ENCODE peak calls at places on chromosomes 7 and 10, in five cellular contexts. R, N, U, B and D are unnamed samples. For H3K4me1, the result is how much of the 10 kb centered on the place peaks cover.

GRCh38 chr10:14056545-14057332 is 274.0 kb downstream of the FRMD4A start:
- DNase-seq in R (peak), N (peak), U (peak), B (no peak), D (peak)

GRCh38 chr7:101953248-101953819 is 135.9 kb downstream of the CUX1 start:
- DNase-seq in R (no peak), N (no peak), U (peak), B (peak), D (no peak)

GRCh38 chr7:127751062-127751722 is 99.2 kb downstream of the SND1 start:
- DNase-seq in R (no peak), N (peak), U (peak), B (no peak), D (peak)

GRCh38 chr10:47184273-47184672 is 115.7 kb upstream of the GDF10 start:
- DNase-seq in R (no peak), N (no peak), U (no peak), B (no peak), D (no peak)

GRCh38 chr10:131012641-131012985 is 298.9 kb downstream of the TCERG1L start:
- DNase-seq in R (no peak), N (no peak), U (no peak), B (no peak), D (no peak)

GRCh38 chr7:47979145-47979831 is at the start of gene HUS1:
- DNase-seq in R (peak), N (peak), U (peak), B (peak), D (peak)

GRCh38 chr7:7742223-7742622 is 23.8 kb upstream of the RPA3 start:
- DNase-seq in R (peak), N (peak), U (no peak), B (no peak), D (no peak)

GRCh38 chr7:136062625-136063336 is 85.6 kb upstream of the MTPN start:
- DNase-seq in R (no peak), N (no peak), U (no peak), B (no peak), D (no peak)

GRCh38 chr10:60089095-60089494 is 182.7 kb upstream of the CCDC6 start:
- DNase-seq in R (no peak), N (no peak), U (peak), B (peak), D (peak)

GRCh38 chr7:30188806-30189205 is 54.0 kb downstream of the MTURN start:
- DNase-seq in R (no peak), N (no peak), U (no peak), B (no peak), D (no peak)

GRCh38 chr10:52423369-52423768 is 109.3 kb downstream of the DKK1 start:
- DNase-seq in R (no peak), N (no peak), U (peak), B (no peak), D (no peak)

GRCh38 chr10:49237985-49238384 is 49.8 kb upstream of the TMEM273 start:
- DNase-seq in R (no peak), N (peak), U (no peak), B (no peak), D (no peak)

GRCh38 chr10:127679642-127680255 is 57.2 kb upstream of the FOXI2 start:
- DNase-seq in R (no peak), N (peak), U (no peak), B (peak), D (no peak)

GRCh38 chr7:39016609-39017008 is 38.9 kb downstream of the POU6F2 start:
- DNase-seq in R (no peak), N (no peak), U (no peak), B (no peak), D (no peak)

GRCh38 chr7:43669286-43670081 is 59.8 kb downstream of the COA1 start:
- DNase-seq in R (peak), N (peak), U (no peak), B (no peak), D (no peak)

GRCh38 chr7:25407932-25408480 is 179.7 kb upstream of the NPVF start:
- DNase-seq in R (peak), N (peak), U (no peak), B (no peak), D (no peak)

GRCh38 chr7:135320277-135320676 is 86.6 kb downstream of the STRA8 start:
- DNase-seq in R (no peak), N (no peak), U (peak), B (no peak), D (peak)

GRCh38 chr10:102395677-102396197 is at the start of gene NFKB2:
- DNase-seq in R (no peak), N (no peak), U (no peak), B (no peak), D (peak)

GRCh38 chr7:73577627-73578341 is 595 bp downstream of the TBL2 start:
- DNase-seq in R (no peak), N (peak), U (no peak), B (no peak), D (peak)

GRCh38 chr10:53458007-53458406 is 685.4 kb upstream of the MBL2 start:
- DNase-seq in R (no peak), N (peak), U (no peak), B (no peak), D (no peak)

GRCh38 chr7:35645691-35646090 is 49.2 kb downstream of the HERPUD2 start:
- DNase-seq in R (no peak), N (no peak), U (no peak), B (no peak), D (no peak)

GRCh38 chr7:116793795-116794360 is 68.5 kb upstream of the CAPZA2 start:
- DNase-seq in R (no peak), N (no peak), U (no peak), B (no peak), D (no peak)

GRCh38 chr7:92588561-92588960 is 1.6 kb downstream of the FAM133B start:
- DNase-seq in R (no peak), N (peak), U (no peak), B (no peak), D (no peak)

GRCh38 chr7:92589056-92589455 is 1.1 kb downstream of the FAM133B start:
- DNase-seq in R (no peak), N (no peak), U (no peak), B (no peak), D (peak)

GRCh38 chr7:92582948-92583347 is 7.2 kb downstream of the FAM133B start:
- DNase-seq in R (no peak), N (no peak), U (no peak), B (no peak), D (no peak)

GRCh38 chr7:92584953-92585352 is 5.2 kb downstream of the FAM133B start:
- DNase-seq in R (no peak), N (peak), U (no peak), B (no peak), D (no peak)

DNA sequence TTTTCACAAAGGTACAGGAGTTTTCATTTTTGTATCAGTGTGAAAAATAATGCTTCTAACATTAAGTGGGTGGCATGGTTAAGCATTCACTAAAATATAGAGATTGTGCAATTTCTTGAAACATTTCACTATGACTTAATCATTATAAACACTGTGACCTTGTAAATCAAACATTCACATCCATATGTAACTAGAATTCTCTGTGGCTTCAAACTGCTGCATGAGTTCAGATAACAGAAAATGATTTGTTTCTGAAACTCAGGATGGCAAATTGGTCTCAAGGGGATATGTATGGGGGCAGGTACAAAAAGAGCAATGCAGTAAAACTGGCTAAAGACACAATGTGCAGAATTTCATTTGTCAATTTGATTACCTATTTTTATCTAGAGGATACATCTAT is 3.8 kb downstream of the FAM133B start:
- DNase-seq in R (no peak), N (no peak), U (peak), B (no peak), D (peak)
- H3K4me1 ChIP-seq in R (under half), N (under half), U (under half), B (under half), D (under half)

DNA sequence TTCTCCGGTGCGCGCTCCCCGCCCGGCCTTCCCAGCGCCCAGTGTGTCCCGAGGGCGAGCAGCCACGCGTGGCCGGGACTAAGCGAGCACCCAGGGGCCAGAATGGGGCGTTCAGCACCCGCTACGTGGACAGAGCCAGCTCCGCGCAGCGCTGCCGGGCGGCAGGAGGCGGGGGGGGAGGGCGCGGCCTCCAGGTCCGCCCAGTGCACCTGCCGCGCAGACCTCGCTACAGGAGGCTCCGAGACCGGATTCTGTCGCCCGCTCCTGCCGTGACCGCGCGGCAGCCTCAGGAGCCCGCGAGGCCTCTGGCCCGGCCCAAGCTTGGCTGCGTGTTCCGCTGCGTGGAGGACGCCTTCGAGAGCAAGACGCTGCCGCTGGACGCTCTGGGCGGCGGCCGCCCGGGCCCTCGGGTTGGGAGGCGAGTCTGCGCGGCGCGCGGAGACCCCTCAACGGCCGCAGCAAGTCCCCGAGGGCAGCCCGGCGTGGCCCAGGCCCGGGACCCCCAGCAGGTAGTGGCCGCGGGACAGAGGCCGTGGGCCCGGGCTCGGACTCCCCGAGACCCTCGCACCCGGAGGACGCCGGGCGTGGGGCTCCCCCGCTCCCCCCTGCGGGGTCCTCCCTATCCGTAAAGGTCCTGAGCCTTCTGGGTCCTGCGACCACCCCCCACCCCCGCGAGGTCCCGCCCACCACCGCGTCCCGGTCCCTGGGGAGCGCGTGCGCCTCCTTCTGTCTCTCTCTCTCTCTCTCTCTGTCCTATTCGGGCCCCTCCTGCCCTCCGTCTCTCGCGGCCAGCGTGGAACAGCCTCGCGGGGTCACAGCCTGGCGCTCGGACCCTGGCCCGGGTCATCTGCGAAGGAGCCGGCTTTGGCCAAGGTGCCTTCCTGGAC is 904 bp upstream of the DPYSL4 start:
- DNase-seq in R (peak), N (peak), U (peak), B (peak), D (peak)
- H2AFZ ChIP-seq in R (no peak), N (no peak), U (peak), B (no peak), D (no peak)

DNA sequence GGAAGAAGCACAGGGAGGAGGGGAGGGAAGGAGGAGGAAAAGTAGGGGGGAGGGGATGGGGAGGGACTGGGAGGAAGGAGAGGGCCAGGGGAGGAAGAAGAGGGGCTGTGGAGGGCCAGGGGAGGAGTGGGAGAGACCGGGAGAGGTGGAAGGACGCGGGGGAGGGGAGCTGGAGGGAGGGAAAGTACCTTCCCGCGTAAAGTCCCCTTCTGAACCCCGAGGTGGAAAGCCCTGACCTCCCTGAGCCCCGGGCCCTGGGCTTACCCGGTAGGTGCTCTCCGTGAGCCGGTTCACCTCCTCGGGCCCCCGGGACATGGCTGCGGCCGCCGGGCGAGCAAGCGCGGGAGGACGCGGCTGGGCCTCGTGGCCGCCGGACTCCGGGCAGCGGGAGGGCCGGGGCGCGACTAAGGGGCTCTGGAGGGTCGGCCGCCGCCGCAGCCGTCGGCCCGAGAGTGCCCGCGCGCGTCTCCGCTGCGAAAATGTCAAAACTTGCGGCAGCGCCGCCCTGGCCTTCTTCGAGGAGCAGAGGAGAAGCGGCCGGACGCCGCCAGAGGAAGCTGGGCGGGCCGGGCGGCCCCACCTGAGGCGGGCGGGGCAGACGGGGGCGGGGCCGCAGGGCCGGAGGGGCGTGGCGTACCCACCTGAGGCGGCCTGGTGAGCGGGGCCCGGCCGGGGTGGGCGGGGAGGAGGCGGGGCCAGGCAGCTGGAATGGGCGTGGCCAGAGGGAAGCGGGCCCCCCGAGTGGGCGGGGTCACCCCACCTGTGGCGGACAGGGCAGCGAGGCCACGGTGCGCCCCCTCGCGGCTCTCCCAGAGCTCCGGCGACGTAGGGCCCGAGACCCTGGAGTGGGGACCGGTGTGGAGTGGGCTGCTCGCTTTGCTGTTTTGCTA is at the start of gene BAIAP2L1:
- DNase-seq in R (peak), N (peak), U (peak), B (peak), D (peak)
- TF ChIP-seq CTCF in R (peak), N (peak), U (peak), B (peak), D (peak)

DNA sequence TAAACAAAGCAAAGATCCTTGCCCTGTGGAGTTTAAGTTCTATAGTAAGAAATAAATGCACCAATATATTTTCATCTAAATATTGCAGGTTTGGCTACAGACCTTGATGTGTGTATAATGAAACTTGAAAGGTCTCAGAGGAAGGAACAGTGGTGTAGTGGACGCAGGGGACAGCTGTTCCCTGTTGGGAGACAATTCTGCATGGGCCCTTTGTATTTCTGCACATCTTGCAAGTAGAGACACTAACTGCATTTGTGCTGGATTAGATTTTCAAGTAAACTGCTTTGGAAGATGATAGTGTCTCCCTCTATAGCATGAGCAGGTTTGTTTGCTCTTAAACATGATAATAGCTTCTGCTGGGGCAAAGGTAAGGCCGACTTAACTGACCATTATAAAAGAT is 57.5 kb upstream of the FAM133B start:
- DNase-seq in R (no peak), N (no peak), U (no peak), B (no peak), D (no peak)
- H3K4me1 ChIP-seq in R (under half), N (under half), U (under half), B (under half), D (under half)

GRCh38 chr7:108529341-108529740 is 3.4 kb upstream of the PNPLA8 start:
- DNase-seq in R (no peak), N (peak), U (no peak), B (no peak), D (no peak)
- H2AFZ ChIP-seq in R (no peak), N (no peak), U (no peak), B (no peak), D (no peak)

GRCh38 chr10:93496322-93497041 is at the start of gene CEP55:
- DNase-seq in R (peak), N (peak), U (peak), B (peak), D (peak)
- TF ChIP-seq CTCF in R (no peak), N (no peak), U (no peak), B (no peak), D (no peak)

DNA sequence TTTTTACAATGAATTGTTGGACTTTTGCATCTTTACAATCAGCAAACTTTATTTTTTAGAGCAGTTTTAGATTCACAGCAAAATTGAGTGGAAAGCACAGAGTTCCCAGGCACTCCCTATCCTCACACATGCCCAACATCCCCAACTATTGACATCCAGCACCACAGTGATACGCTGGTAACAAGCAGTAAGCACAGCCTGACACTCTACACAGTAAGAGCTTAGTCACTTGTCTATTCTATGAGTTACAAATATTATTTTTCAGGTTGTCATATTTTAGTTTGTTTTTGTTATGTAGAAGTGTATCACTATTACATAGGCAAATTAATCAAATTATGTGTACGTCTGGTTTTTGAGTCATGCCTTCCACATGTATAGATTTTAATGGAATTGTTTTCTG is 27.0 kb upstream of the GIMAP7 start:
- DNase-seq in R (no peak), N (no peak), U (no peak), B (no peak), D (no peak)
- H3K4me1 ChIP-seq in R (under half), N (under half), U (under half), B (under half), D (under half)